ENCODE peak calls at places on chromosomes 13 and 19, in four cellular contexts. M, T, E and K are unnamed samples.

GRCh38 chr13:75101997-75102720 is 379.8 kb downstream of the TBC1D4 start:
- DNase-seq in M (no peak), T (no peak), E (no peak), K (no peak)

GRCh38 chr13:52737900-52738299 is 1.7 kb downstream of the CNMD start:
- DNase-seq in M (no peak), T (no peak), E (no peak), K (no peak)

GRCh38 chr13:76048675-76049396 is 412.7 kb downstream of the LMO7 start:
- DNase-seq in M (no peak), T (no peak), E (no peak), K (no peak)

GRCh38 chr13:18962168-18962734 is 219.4 kb downstream of the TUBA3C start:
- DNase-seq in M (no peak), T (no peak), E (no peak), K (no peak)

GRCh38 chr13:33053397-33054066 is 37.3 kb downstream of the KL start:
- DNase-seq in M (no peak), T (no peak), E (no peak), K (no peak)

GRCh38 chr19:41902594-41902993 is 19.6 kb downstream of the ARHGEF1 start:
- DNase-seq in M (no peak), T (no peak), E (no peak), K (no peak)

GRCh38 chr19:14577885-14578427 is 4.9 kb upstream of the CLEC17A start:
- DNase-seq in M (no peak), T (peak; percentile 50), E (no peak), K (no peak)

GRCh38 chr19:32233885-32234284 is 111.5 kb upstream of the ZNF507 start:
- DNase-seq in M (no peak), T (no peak), E (no peak), K (no peak)

GRCh38 chr13:100089633-100090032 is 740 bp downstream of the PCCA start:
- DNase-seq in M (no peak), T (peak; percentile 25), E (no peak), K (no peak)

GRCh38 chr13:48945626-48946025 is 30.1 kb upstream of the FNDC3A start:
- DNase-seq in M (no peak), T (no peak), E (no peak), K (no peak)

GRCh38 chr13:112734696-112735547 is 45.1 kb downstream of the ATP11A start:
- DNase-seq in M (no peak), T (no peak), E (no peak), K (no peak)

GRCh38 chr19:48738557-48739399 is 1.6 kb downstream of the RASIP1 start:
- DNase-seq in M (peak; percentile 95), T (peak; percentile 99), E (peak; percentile 85), K (peak; percentile 96)
- TF ChIP-seq CTCF in M (peak; percentile 25), T (peak; percentile 66), E (no peak), K (peak; percentile 41)

DNA sequence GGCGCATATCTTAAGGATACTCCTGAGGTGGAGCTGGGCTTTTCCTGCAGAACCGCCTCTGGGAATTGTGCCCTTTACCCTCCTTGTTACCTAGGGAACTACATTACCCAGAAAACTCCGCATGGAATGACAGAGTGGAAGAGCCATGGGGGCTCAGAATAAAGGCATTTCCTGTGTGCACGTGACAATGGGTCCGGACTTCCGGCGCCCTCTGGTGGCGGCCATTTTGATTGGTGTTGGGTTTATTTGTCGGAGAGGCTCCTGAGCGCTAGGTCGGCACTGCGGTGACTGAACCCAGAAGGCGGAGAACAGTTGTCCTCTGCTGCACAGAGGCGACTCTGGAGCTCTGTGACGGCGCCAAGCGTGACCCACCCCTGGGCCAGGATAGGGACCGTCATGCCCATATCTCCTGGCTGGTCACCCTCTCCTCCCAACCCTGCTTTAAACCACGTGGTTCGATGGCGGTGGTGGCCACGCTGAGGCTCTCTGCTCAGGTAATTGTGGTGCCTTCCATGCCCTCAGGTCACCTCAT is at the start of gene ZNF587B:
- DNase-seq in M (peak; percentile 86), T (no peak), E (peak; percentile 60), K (peak; percentile 78)
- TF ChIP-seq CTCF in M (peak; percentile 54), T (no peak), E (no peak), K (peak; percentile 62)

DNA sequence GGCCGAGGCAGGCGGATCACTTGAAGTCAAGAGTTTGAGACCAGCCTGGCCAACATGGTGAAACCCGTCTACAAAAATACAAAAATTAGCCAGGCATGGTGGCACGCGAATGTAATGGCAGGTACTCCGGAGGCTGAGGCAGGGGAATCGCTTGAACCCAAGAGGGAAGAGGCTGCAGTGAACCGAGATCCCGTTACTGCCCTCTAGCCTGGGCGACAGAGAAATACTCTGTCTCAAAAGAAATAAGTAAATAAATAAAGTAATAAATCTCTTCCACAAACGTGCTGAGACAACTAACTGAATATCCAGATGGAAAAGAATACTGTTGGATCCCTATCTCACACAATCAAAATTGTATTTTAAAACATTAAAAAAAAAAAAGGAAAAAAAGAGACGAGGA is 807 bp upstream of the ZNF813 start:
- DNase-seq in M (no peak), T (no peak), E (no peak), K (no peak)
- TF ChIP-seq CTCF in M (no peak), T (no peak), E (no peak), K (peak; percentile 30)

GRCh38 chr13:34943675-34944634 is 1.9 kb downstream of the NBEA start:
- DNase-seq in M (no peak), T (peak; percentile 4), E (no peak), K (no peak)

GRCh38 chr13:34942732-34943674 is 933 bp downstream of the NBEA start:
- DNase-seq in M (peak; percentile 21), T (peak; percentile 29), E (no peak), K (peak; percentile 28)

GRCh38 chr13:34939771-34940170 is 2.3 kb upstream of the NBEA start:
- DNase-seq in M (no peak), T (no peak), E (no peak), K (no peak)

GRCh38 chr13:34941436-34941834 is 635 bp upstream of the NBEA start:
- DNase-seq in M (no peak), T (peak; percentile 5), E (no peak), K (no peak)

GRCh38 chr13:34941835-34942731 is at the start of gene NBEA:
- DNase-seq in M (peak; percentile 74), T (peak; percentile 87), E (peak; percentile 60), K (peak; percentile 87)
- TF ChIP-seq CTCF in M (peak; percentile 35), T (no peak), E (no peak), K (peak; percentile 32)

GRCh38 chr13:42990147-42990990 is 1.7 kb downstream of the EPSTI1 start:
- DNase-seq in M (no peak), T (peak; percentile 43), E (no peak), K (no peak)

GRCh38 chr13:42992585-42993122 is 613 bp upstream of the EPSTI1 start:
- DNase-seq in M (no peak), T (peak; percentile 63), E (no peak), K (no peak)

GRCh38 chr13:42991892-42992584 is at the start of gene EPSTI1:
- DNase-seq in M (peak; percentile 73), T (peak; percentile 74), E (peak; percentile 50), K (peak; percentile 30)

GRCh38 chr13:42994878-42995277 is 2.8 kb upstream of the EPSTI1 start:
- DNase-seq in M (no peak), T (no peak), E (no peak), K (no peak)

DNA sequence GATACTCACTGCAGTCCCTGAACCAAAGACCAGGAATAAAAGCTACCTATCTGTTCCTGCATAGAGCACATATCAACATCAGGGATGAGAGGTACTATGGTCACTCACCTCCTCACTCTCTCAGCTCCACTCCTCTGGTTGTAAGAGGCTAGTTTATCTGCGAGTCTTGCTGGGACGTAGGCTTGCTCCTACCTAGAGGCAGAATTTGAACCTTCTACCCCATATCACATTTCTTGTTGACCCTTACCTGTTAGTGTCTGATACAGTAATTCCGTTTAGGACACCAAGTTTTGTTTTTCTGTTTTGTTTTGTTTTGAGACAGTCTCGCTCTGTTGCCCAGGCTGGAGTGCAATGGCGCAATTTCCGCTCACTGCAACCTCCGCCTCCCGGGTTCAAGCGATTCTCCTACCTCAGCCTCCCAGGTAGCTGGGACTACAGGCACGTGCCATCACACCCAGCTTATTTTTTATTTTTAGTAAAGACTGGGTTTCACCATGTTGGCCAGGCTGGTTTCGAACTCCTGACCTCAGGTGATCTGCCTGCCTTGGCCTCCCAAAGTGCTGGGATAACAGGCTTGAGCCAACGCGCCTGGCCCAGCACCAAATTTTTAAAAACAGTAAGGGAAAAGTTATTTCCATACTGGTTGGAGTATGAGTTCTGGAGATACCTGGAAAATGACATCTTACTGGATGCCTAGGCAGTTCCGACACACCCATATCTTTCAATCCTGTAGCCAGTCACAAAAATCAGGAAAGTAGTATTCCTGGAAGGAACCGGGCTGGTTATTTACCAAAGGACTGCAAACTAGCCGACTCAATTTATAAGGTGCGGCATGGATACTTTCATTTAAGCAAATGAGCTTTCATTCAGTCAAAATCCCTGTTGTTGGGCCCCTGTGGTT is 800 bp downstream of the EPSTI1 start:
- DNase-seq in M (no peak), T (no peak), E (no peak), K (no peak)
- TF ChIP-seq CTCF in M (no peak), T (no peak), E (no peak), K (no peak)

DNA sequence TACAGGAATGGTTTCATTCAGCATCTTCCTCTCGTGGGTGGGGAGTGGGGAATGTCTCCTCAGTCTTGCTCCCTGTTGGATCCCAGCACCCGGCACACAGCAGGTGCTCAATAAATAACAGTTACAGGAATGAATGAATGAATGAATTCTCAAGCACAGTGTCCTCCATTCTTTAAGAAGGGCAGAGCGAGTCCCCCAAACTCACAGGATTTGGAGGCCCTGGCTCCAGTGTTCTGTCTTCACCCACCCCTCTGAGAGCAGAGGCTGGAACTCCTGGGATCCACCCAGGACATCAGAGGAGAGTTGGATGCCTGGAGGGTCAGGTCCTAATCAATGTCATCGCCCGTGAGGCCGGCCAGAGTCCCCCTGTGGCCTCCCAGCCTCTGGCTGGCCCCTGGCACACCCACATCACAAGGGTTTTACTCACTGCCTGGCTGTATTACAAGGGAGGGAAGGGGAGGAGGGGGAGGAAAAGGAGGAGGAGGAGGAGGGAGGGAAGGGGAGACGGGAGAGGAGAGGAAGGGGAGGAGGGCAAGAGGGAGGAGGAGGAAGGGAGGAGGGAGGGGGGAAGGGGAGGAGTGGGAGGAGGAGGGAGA is 8.7 kb upstream of the CREB3L3 start:
- DNase-seq in M (no peak), T (peak; percentile 8), E (no peak), K (no peak)
- TF ChIP-seq CTCF in M (no peak), T (no peak), E (no peak), K (no peak)

GRCh38 chr13:102172406-102172805 is 229.4 kb downstream of the FGF14 start:
- DNase-seq in M (no peak), T (no peak), E (no peak), K (no peak)
- TF ChIP-seq CTCF in M (no peak), T (no peak), E (no peak), K (no peak)